ENCODE peak calls at places on chromosome 3, in four cellular contexts. I is HepG2, Y is HEK293T, F is H1. Z is an unnamed sample.

GRCh38 chr3:196203833-196204232 is 7.4 kb downstream of the ZDHHC19 start:
- DNase-seq in I (no peak), Y (no peak), F (no peak), Z (no peak)

GRCh38 chr3:129602730-129603560 is 3.5 kb downstream of the PLXND1 start:
- DNase-seq in I (peak), Y (no peak), F (no peak), Z (no peak)

GRCh38 chr3:184428561-184429175 is 48.8 kb downstream of the CHRD start:
- DNase-seq in I (no peak), Y (no peak), F (no peak), Z (no peak)

GRCh38 chr3:100776736-100777135 is 67.4 kb downstream of the TFG start:
- DNase-seq in I (no peak), Y (no peak), F (no peak), Z (no peak)

GRCh38 chr3:160398820-160399346 is at the start of gene IFT80:
- DNase-seq in I (peak), Y (peak), F (peak), Z (peak)

GRCh38 chr3:127457094-127457475 is 133.4 kb downstream of the TPRA1 start:
- DNase-seq in I (no peak), Y (no peak), F (no peak), Z (no peak)

GRCh38 chr3:99562138-99562537 is 76.3 kb upstream of the COL8A1 start:
- DNase-seq in I (no peak), Y (peak), F (no peak), Z (no peak)

GRCh38 chr3:122021811-122022401 is at the start of gene ILDR1:
- DNase-seq in I (no peak), Y (no peak), F (peak), Z (no peak)

GRCh38 chr3:59559721-59560514 is 510.1 kb upstream of the CFAP20DC start:
- DNase-seq in I (no peak), Y (no peak), F (no peak), Z (no peak)

GRCh38 chr3:55654123-55654787 is 167.1 kb upstream of the WNT5A start:
- DNase-seq in I (no peak), Y (no peak), F (no peak), Z (no peak)

GRCh38 chr3:172735014-172735413 is 15.5 kb upstream of the ECT2 start:
- DNase-seq in I (no peak), Y (no peak), F (no peak), Z (no peak)

GRCh38 chr3:39376929-39377634 is 6.1 kb upstream of the SLC25A38 start:
- DNase-seq in I (no peak), Y (no peak), F (no peak), Z (peak)

GRCh38 chr3:21795863-21796392 is 44.9 kb upstream of the ZNF385D start:
- DNase-seq in I (no peak), Y (no peak), F (no peak), Z (no peak)

GRCh38 chr3:50318615-50319014 is 3.9 kb downstream of the HYAL2 start:
- DNase-seq in I (no peak), Y (no peak), F (no peak), Z (no peak)
- TF ChIP-seq SUZ12 in I (no peak), Y (no peak), F (no peak), Z (no peak)

DNA sequence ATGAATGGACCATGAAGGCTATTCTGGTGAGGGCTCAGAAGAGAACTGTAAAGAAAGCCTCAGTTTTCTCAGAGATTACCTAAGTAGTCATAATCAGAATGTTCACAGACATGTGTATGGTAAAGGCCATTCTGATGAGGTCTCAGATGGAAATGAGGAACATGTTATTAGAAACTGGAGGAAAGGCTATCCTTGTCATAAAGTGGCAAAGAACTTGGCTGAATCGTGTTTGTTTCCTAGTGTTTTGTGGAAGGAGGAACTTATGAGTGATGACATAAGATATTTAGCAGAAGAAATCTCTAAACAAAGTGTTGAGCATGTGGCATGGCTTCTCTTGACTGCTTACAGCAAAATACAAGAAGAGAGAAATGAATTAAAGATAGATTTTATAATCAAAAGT is 12.8 kb upstream of the KLHL40 start:
- DNase-seq in I (no peak), Y (no peak), F (no peak), Z (no peak)
- TF ChIP-seq SUZ12 in I (no peak), Y (no peak), F (no peak), Z (no peak)

GRCh38 chr3:12139111-12139511 is 19.6 kb downstream of the TIMP4 start:
- DNase-seq in I (peak), Y (peak), F (peak), Z (peak)
- TF ChIP-seq SUZ12 in I (no peak), Y (no peak), F (no peak), Z (no peak)

DNA sequence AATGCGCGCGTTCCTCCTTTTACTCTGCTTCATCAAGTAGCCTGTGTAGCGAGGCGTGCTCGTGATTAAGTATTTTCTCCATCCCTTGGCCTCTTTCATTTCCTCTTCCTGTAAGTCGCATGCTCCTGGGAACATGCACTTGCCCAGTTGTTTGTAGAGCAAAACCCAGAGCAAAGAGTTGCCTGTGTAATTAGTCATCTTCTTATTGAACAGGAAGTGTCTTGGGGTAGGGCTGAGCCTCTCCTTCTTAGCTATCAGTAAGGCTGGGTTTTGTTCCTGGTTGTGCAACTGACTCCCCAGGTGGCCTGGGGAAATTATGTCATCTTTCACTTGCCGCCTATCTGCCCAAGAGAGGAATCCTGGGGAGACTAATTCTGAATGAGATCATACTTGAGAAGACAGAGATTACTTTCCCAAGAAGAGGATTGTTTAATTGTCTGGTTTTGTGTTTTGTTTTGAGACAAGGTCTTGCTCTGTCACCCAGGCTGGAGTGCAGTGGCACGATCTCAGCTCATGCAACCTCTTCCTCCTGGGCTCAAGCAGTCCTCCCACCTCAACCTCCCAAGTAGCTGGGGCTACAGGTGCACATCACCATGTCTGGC is 14.9 kb downstream of the LIPH start:
- DNase-seq in I (peak), Y (peak), F (no peak), Z (no peak)
- TF ChIP-seq SUZ12 in I (no peak), Y (no peak), F (no peak), Z (no peak)

DNA sequence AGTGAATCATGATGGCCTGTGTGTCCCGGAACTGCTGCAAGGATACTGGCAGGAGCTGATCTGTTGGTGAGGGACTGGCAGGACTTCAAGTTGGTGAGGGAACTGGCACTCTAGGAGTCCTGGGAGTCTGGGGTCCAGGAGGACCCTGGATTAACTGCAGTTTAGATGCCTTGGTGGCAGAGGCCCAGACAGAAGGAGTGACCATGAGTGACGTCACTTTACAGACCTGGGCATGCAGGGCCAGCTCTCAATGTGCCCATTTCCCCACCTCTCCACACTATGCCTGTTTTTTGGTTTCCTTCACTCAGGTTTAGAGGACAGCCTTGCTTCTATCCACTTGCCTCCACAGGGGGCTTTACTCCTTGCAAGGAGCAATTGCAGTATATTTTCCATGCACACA is 154.1 kb downstream of the EPHB1 start:
- DNase-seq in I (no peak), Y (no peak), F (no peak), Z (no peak)
- TF ChIP-seq SUZ12 in I (no peak), Y (no peak), F (no peak), Z (no peak)

DNA sequence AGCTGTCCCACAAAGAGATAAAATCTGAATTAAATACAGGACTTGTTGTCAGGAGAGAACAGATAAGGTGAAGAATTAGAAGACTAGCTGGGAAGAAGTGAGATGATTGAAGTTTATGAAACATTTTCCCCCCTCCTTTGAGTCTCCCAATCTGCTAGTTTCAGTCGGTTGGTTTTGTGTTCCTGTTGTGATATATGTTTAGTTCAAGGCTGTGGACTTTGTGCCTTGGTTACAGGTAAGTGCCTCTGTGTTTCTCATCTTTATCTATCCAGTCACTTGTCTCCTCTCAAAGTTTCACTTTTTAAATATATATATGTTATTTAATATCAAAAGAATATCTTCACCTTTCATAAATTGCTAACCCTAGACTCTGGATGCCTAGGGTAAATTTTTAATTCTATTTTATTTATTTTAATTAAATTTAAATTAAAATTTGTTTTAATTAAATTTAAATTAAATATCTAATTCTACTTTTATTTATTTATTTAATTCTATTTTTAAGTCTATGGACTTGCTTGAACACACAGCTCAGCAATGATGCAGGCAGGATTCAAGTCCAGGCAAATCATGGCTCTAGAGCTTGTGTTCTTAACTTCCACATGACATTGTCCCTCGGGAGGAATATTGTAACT is 190.0 kb downstream of the FHIT start:
- DNase-seq in I (peak), Y (no peak), F (no peak), Z (no peak)
- TF ChIP-seq SUZ12 in I (no peak), Y (no peak), F (no peak), Z (no peak)

GRCh38 chr3:72306800-72307341 is 521.9 kb upstream of the PROK2 start:
- DNase-seq in I (no peak), Y (peak), F (peak), Z (no peak)
- TF ChIP-seq SUZ12 in I (no peak), Y (no peak), F (no peak), Z (no peak)

GRCh38 chr3:49414753-49415152 is 2.5 kb downstream of the TCTA start:
- DNase-seq in I (no peak), Y (no peak), F (no peak), Z (no peak)

GRCh38 chr3:49411550-49411967 is 217 bp downstream of the RHOA start:
- DNase-seq in I (peak), Y (peak), F (no peak), Z (no peak)

GRCh38 chr3:49411968-49412631 is at the start of the genes RHOA and TCTA:
- DNase-seq in I (peak), Y (peak), F (peak), Z (peak)

GRCh38 chr3:49412632-49413337 is 562 bp downstream of the TCTA start:
- DNase-seq in I (no peak), Y (no peak), F (no peak), Z (no peak)

GRCh38 chr3:49413338-49413734 is 1.1 kb downstream of the TCTA start:
- DNase-seq in I (no peak), Y (no peak), F (no peak), Z (no peak)
- TF ChIP-seq SUZ12 in I (no peak), Y (no peak), F (no peak), Z (no peak)

DNA sequence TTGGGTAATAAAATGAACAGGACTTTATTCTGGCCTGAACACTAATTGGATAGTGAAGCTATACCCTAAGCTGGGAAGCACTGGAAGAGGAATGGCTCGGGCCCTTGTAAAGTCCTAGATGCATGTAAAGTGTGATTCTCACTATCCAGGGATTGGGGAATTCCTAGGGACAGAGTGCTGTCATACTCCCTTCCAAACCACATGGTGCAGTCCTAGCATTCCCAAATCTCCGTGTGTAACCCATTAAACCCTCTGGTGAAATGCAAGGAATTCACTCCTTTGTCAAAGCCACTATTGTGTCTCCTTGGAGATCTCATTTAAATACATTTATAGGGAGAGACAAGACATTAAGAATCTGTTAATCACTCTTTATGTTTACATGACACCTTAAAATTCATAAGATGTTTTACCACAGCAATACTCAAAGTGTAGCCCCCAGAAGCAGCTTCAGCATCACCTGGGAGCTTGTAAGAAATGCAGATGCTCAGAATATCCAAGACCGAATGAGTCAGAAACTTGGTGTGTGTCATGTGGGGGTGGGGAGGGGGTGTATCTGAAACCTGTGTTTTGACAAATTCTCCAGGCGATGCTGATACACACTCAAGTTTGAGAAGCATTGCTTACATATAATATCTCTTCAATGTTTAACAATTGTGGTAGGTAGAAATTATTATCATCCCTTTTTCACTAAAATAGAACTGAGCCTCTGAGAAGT is 121.8 kb upstream of the NPHP3 start:
- DNase-seq in I (no peak), Y (no peak), F (peak), Z (peak)
- TF ChIP-seq SUZ12 in I (no peak), Y (no peak), F (no peak), Z (no peak)